ENCODE peak calls at places on chromosomes 1 and 21, in ten cellular contexts. M is cardiac fibroblast, Y is glutamatergic neuron, L is epithelial cell of proximal tubule, T is omental fat pad, Q is GM12864, K is epithelial cell of esophagus, R is MCF 10A, G is fibroblast of villous mesenchyme, W is stomach. H is an unnamed sample.

GRCh38 chr1:180181048-180181447 is 26.4 kb downstream of the QSOX1 start:
- DNase-seq in M (no peak), Y (peak), L (no peak), T (no peak), Q (no peak), K (no peak), R (peak), G (peak), W (no peak), H (peak)

GRCh38 chr1:54969879-54970278 is 10.5 kb upstream of the TMEM61 start:
- DNase-seq in M (no peak), Y (no peak), L (no peak), T (no peak), Q (no peak), K (no peak), R (no peak), G (no peak), W (no peak), H (no peak)

GRCh38 chr1:24102966-24103365 is 9.0 kb downstream of the MYOM3 start:
- DNase-seq in M (peak), Y (no peak), L (no peak), T (no peak), Q (no peak), K (no peak), R (no peak), G (no peak), W (no peak), H (no peak)

GRCh38 chr21:29295066-29295650 is 3.6 kb upstream of the BACH1 start:
- DNase-seq in M (no peak), Y (no peak), L (no peak), T (no peak), Q (no peak), K (no peak), R (no peak), G (no peak), W (no peak), H (no peak)

GRCh38 chr1:185636848-185637247 is 97.3 kb upstream of the HMCN1 start:
- DNase-seq in M (no peak), Y (no peak), L (no peak), T (no peak), Q (peak), K (peak), R (peak), G (no peak), W (no peak), H (no peak)

GRCh38 chr21:45258476-45258875 is 29.2 kb downstream of the POFUT2 start:
- DNase-seq in M (no peak), Y (no peak), L (no peak), T (no peak), Q (no peak), K (no peak), R (no peak), G (no peak), W (peak), H (no peak)

GRCh38 chr1:5394111-5394510 is 598.1 kb downstream of the NPHP4 start:
- DNase-seq in M (no peak), Y (no peak), L (no peak), T (no peak), Q (no peak), K (no peak), R (peak), G (no peak), W (no peak), H (no peak)

GRCh38 chr1:110674337-110675059 is at the start of gene KCNA3:
- DNase-seq in M (no peak), Y (peak), L (no peak), T (no peak), Q (no peak), K (no peak), R (no peak), G (no peak), W (peak), H (no peak)

GRCh38 chr21:43355196-43355924 is 71.6 kb downstream of the SIK1 start:
- DNase-seq in M (no peak), Y (no peak), L (no peak), T (no peak), Q (no peak), K (no peak), R (no peak), G (no peak), W (no peak), H (no peak)

GRCh38 chr1:218112862-218113261 is 172.2 kb upstream of the RRP15 start:
- DNase-seq in M (no peak), Y (no peak), L (peak), T (no peak), Q (no peak), K (no peak), R (no peak), G (no peak), W (no peak), H (no peak)

GRCh38 chr1:204299828-204300365 is 59.8 kb downstream of the PLEKHA6 start:
- DNase-seq in M (no peak), Y (no peak), L (no peak), T (no peak), Q (no peak), K (no peak), R (no peak), G (no peak), W (no peak), H (no peak)

GRCh38 chr1:214602764-214603657 is at the start of gene CENPF:
- DNase-seq in M (peak), Y (peak), L (peak), T (peak), Q (peak), K (peak), R (peak), G (peak), W (peak), H (peak)

GRCh38 chr1:235101558-235102258 is 26.9 kb downstream of the TOMM20 start:
- DNase-seq in M (no peak), Y (no peak), L (no peak), T (no peak), Q (no peak), K (peak), R (peak), G (no peak), W (no peak), H (no peak)
- TF ChIP-seq CTCF in M (no peak), Y (no peak), L (no peak), T (no peak), Q (no peak), K (no peak), R (no peak), G (no peak), W (no peak), H (no peak)

DNA sequence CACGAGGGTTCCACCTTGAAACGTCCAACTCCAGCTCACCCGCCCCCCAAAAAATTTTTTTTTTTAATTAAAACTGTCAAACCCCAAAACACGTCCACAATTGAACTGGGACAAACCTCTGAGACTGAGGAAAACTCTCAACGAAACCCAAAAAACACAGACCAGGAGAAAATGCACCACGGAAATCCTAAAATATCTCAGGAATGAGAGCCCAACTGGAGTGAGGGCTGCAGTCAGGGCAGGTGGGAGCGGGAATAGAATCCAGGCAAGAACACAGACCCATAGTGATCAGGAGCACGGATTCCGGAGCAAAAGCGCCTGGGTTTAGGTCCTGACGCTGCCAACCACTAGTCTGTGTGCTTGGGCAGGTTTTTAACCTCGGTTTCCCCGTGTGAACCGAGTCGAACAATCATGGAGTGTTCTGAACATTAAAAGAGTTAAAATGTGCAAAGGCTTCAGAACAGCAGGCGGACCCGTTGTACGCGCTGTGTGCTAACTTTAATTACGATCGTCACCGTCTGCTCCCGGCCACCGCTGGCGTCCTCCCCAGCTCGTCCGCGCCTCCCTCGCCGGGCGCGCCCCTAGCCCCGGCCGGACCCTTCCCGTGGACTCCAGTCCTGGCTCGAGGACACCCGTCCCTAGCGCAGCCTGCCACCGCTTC is 624 bp downstream of the ARHGAP29 start:
- DNase-seq in M (peak), Y (peak), L (no peak), T (no peak), Q (no peak), K (peak), R (peak), G (peak), W (peak), H (no peak)
- TF ChIP-seq CTCF in M (peak), Y (no peak), L (peak), T (no peak), Q (no peak), K (peak), R (peak), G (peak), W (peak), H (no peak)

GRCh38 chr1:14851775-14852174 is 253.3 kb downstream of the KAZN start:
- DNase-seq in M (no peak), Y (no peak), L (peak), T (no peak), Q (no peak), K (no peak), R (no peak), G (no peak), W (no peak), H (no peak)

GRCh38 chr1:14849038-14849437 is 250.6 kb downstream of the KAZN start:
- DNase-seq in M (no peak), Y (no peak), L (no peak), T (no peak), Q (no peak), K (no peak), R (no peak), G (peak), W (no peak), H (no peak)

GRCh38 chr1:14848621-14849020 is 250.1 kb downstream of the KAZN start:
- DNase-seq in M (no peak), Y (no peak), L (no peak), T (no peak), Q (no peak), K (no peak), R (no peak), G (no peak), W (no peak), H (no peak)

GRCh38 chr1:14852301-14852700 is 253.8 kb downstream of the KAZN start:
- DNase-seq in M (no peak), Y (no peak), L (no peak), T (no peak), Q (no peak), K (no peak), R (no peak), G (no peak), W (peak), H (no peak)

DNA sequence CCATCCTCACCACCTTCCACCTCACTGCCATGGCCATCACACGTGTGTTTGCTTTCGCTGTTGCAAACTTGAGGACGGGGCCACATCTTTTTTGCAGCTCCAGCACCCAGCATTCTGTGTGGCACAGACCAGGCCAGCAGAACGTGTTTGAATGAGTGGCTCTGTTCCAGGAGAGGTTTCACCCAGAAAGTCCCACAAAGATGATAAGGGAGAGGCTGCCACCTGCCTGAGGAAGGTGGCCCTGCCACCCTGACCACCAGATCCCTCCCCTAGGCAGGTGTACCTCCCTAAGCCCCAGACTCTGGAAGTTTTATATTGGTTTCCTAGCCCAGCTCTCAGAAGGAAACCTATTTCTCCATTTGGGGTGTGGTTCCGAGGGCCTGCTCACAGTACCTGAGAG is 252.1 kb downstream of the KAZN start:
- DNase-seq in M (no peak), Y (no peak), L (peak), T (no peak), Q (no peak), K (no peak), R (peak), G (no peak), W (peak), H (no peak)
- TF ChIP-seq CTCF in M (no peak), Y (no peak), L (peak), T (no peak), Q (peak), K (peak), R (no peak), G (no peak), W (no peak), H (no peak)

DNA sequence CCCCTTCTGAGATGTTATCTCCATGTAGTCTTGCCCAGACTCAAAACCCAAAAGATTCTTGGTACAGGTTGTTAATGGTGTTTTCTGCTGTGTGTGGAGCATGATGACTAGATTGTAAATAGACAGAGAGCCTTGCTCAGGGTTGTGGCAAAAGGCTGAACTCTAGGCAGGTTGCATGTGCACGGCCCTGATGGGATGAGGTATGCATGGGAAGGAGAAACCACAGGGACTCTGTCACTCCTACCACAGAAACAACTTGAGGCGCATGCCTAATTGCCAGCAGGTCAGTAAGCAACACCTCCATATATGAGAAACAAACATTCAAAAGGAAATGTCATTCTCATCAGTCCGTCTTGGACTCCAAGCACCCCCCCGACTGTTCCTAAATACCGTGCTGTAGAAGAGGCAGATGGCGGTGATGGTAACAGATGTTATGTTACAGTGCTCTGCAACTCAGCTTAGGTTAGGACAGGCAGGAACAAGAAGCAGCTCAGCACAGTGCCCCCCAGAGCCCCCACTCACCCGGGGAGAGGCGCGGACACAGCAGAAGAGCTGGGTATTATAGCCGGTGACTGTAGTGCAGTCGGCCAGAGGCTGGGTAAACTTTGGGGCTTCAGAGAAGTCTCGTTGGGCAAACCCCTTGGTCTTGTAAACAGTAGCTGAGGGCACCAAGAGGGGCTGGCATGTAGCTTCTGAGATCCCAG is 10.9 kb downstream of the MYBPHL start:
- DNase-seq in M (no peak), Y (no peak), L (no peak), T (no peak), Q (no peak), K (no peak), R (no peak), G (no peak), W (no peak), H (no peak)
- TF ChIP-seq CTCF in M (no peak), Y (no peak), L (no peak), T (no peak), Q (no peak), K (no peak), R (no peak), G (no peak), W (no peak), H (no peak)

DNA sequence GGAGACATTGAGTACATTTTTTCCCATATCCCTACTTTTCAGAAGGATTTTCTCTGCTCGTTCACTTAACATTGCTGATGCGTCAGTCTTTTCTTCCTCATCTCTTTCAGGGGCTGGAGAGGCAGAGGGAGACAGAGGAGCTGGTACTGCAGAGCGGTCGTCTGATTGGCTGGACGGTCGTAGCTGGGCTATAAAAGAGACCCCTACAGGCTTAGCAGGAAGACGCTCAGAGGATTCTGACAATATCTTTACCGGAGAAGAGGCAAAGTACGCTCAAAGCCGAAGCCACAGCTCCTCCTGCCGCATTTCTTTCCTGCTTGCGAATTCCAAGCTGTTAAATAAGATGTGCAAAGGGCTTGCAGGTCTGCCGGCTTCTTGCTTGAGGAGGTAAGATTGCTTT is at the start of gene RGS4:
- DNase-seq in M (peak), Y (peak), L (peak), T (no peak), Q (no peak), K (peak), R (peak), G (peak), W (peak), H (peak)
- TF ChIP-seq CTCF in M (peak), Y (peak), L (peak), T (no peak), Q (no peak), K (peak), R (no peak), G (peak), W (peak), H (peak)

GRCh38 chr21:35696644-35697043 is 363.7 kb downstream of the SETD4 start:
- DNase-seq in M (no peak), Y (no peak), L (no peak), T (no peak), Q (no peak), K (no peak), R (no peak), G (no peak), W (no peak), H (no peak)
- TF ChIP-seq CTCF in M (no peak), Y (no peak), L (no peak), T (no peak), Q (peak), K (no peak), R (no peak), G (no peak), W (no peak), H (no peak)

GRCh38 chr1:156746716-156747631 is 4.5 kb downstream of the HDGF start:
- DNase-seq in M (peak), Y (peak), L (no peak), T (peak), Q (no peak), K (peak), R (peak), G (peak), W (peak), H (peak)
- TF ChIP-seq CTCF in M (no peak), Y (no peak), L (peak), T (no peak), Q (peak), K (peak), R (no peak), G (peak), W (no peak), H (peak)

GRCh38 chr1:29056256-29056655 is 67.4 kb downstream of the TMEM200B start:
- DNase-seq in M (no peak), Y (no peak), L (no peak), T (no peak), Q (no peak), K (no peak), R (no peak), G (no peak), W (no peak), H (no peak)
- TF ChIP-seq CTCF in M (no peak), Y (no peak), L (no peak), T (no peak), Q (no peak), K (no peak), R (no peak), G (no peak), W (no peak), H (no peak)